ENCODE peak calls at places on chromosomes 11 and 22, in nine cellular contexts. D, F, P, U, Z, C, Q, M and A are unnamed samples.

GRCh38 chr11:116412118-116412889 is 360.5 kb downstream of the BUD13 start:
- DNase-seq in M (no peak), U (no peak), C (no peak), P (no peak), F (no peak), Q (no peak), Z (peak), D (no peak), A (no peak)

GRCh38 chr11:43547900-43548381 is 132.6 kb upstream of the HSD17B12 start:
- DNase-seq in M (no peak), P (no peak), F (no peak), D (no peak), Z (peak), C (no peak), U (no peak), Q (peak), A (no peak)

GRCh38 chr11:123413636-123414035 is 16.4 kb upstream of the GRAMD1B start:
- DNase-seq in M (no peak), D (no peak), P (no peak), F (peak), Q (no peak), U (no peak), Z (peak), C (no peak), A (no peak)

GRCh38 chr22:46934746-46935491 is 172.5 kb downstream of the TBC1D22A start:
- DNase-seq in U (no peak), Z (peak), F (peak), C (no peak), P (no peak), Q (no peak), D (no peak), M (peak), A (no peak)

GRCh38 chr11:3840870-3841425 is at the start of gene RHOG:
- DNase-seq in F (peak), U (no peak), M (peak), P (peak), C (no peak), Z (peak), D (peak), Q (peak), A (peak)

GRCh38 chr22:48959496-48959895 is 868.2 kb downstream of the BRD1 start:
- DNase-seq in P (no peak), F (no peak), C (no peak), Q (no peak), U (no peak), Z (no peak), D (no peak), M (no peak), A (peak)

GRCh38 chr11:2248242-2248641 is 22.1 kb downstream of the ASCL2 start:
- DNase-seq in Z (no peak), D (no peak), Q (no peak), F (no peak), U (no peak), M (no peak), C (no peak), P (no peak), A (no peak)

GRCh38 chr11:13679768-13680167 is 11.3 kb downstream of the FAR1 start:
- DNase-seq in D (no peak), Z (no peak), M (no peak), C (no peak), Q (no peak), P (no peak), F (no peak), U (no peak), A (no peak)

GRCh38 chr22:46432164-46433068 is 96.9 kb downstream of the TRMU start:
- DNase-seq in D (peak), M (peak), C (peak), F (no peak), Z (no peak), Q (no peak), U (no peak), P (no peak), A (no peak)

GRCh38 chr11:47325271-47326041 is 27.0 kb downstream of the MYBPC3 start:
- DNase-seq in Z (no peak), D (no peak), Q (no peak), F (no peak), P (no peak), C (no peak), M (no peak), U (no peak), A (no peak)

GRCh38 chr11:76610371-76610770 is 60.2 kb downstream of the LRRC32 start:
- DNase-seq in P (no peak), M (no peak), C (no peak), Q (no peak), U (no peak), D (no peak), Z (no peak), F (no peak), A (no peak)

GRCh38 chr22:29314537-29315285 is 786 bp downstream of the RASL10A start:
- DNase-seq in Z (no peak), C (no peak), D (no peak), Q (no peak), P (no peak), F (no peak), M (no peak), U (no peak), A (no peak)

GRCh38 chr11:114774599-114775365 is 96.5 kb downstream of the NXPE2 start:
- DNase-seq in F (peak), U (no peak), C (no peak), Z (peak), M (peak), Q (peak), D (no peak), P (no peak), A (peak)

GRCh38 chr22:26763633-26764295 is 106.4 kb downstream of the MIAT start:
- DNase-seq in C (no peak), P (no peak), Q (no peak), F (peak), Z (peak), D (no peak), U (no peak), M (no peak), A (no peak)

GRCh38 chr11:76721755-76722677 is 51.5 kb upstream of the LRRC32 start:
- DNase-seq in Q (peak), M (peak), U (peak), P (no peak), D (peak), C (peak), Z (peak), F (peak), A (peak)

GRCh38 chr11:62237499-62237898 is 4.5 kb upstream of the SCGB1D2 start:
- DNase-seq in M (no peak), P (no peak), F (no peak), Q (no peak), U (no peak), Z (no peak), D (no peak), C (no peak), A (no peak)

GRCh38 chr11:90434858-90435257 is 212.0 kb upstream of the CHORDC1 start:
- DNase-seq in U (no peak), Q (peak), P (no peak), F (no peak), C (no peak), Z (peak), M (peak), D (no peak), A (no peak)

GRCh38 chr11:86015699-86016098 is 53.2 kb downstream of the PICALM start:
- DNase-seq in F (no peak), Q (no peak), Z (no peak), U (no peak), D (no peak), P (no peak), M (no peak), C (no peak), A (no peak)

GRCh38 chr11:80350541-80350940 is 909.7 kb upstream of the TENM4 start:
- DNase-seq in U (no peak), F (no peak), M (no peak), Q (no peak), D (no peak), C (no peak), P (no peak), Z (no peak), A (no peak)

GRCh38 chr11:7353100-7353499 is 101.4 kb downstream of the SYT9 start:
- DNase-seq in M (peak), Q (peak), C (no peak), U (no peak), F (peak), D (no peak), Z (peak), P (no peak), A (no peak)

GRCh38 chr11:57283231-57283990 is 41.3 kb downstream of the TNKS1BP1 start:
- DNase-seq in D (no peak), U (no peak), Z (no peak), P (no peak), M (no peak), F (no peak), C (no peak), Q (no peak), A (no peak)

GRCh38 chr22:39343259-39344045 is 6.3 kb upstream of the SYNGR1 start:
- DNase-seq in U (peak), D (peak), C (peak), F (peak), Q (peak), M (peak), P (no peak), Z (peak), A (peak)

GRCh38 chr11:72735495-72736027 is 16.6 kb downstream of the ARAP1 start:
- DNase-seq in M (no peak), D (no peak), U (no peak), Z (peak), P (no peak), F (peak), C (no peak), Q (peak), A (no peak)

GRCh38 chr11:8809605-8810272 is 101.2 kb upstream of the AKIP1 start:
- DNase-seq in M (no peak), Z (no peak), P (no peak), D (no peak), C (no peak), F (no peak), Q (no peak), U (no peak), A (no peak)

GRCh38 chr11:23932485-23932898 is 564.4 kb upstream of the LUZP2 start:
- DNase-seq in F (peak), C (no peak), Q (no peak), M (no peak), U (no peak), D (no peak), P (no peak), Z (peak), A (no peak)

GRCh38 chr22:40593460-40594273 is 42.9 kb downstream of the MRTFA start:
- DNase-seq in M (peak), C (no peak), F (no peak), D (no peak), Q (no peak), Z (no peak), U (no peak), P (no peak), A (no peak)

GRCh38 chr11:1655168-1656060 is 25.8 kb downstream of the KRTAP5-5 start:
- DNase-seq in U (no peak), Z (no peak), Q (no peak), M (no peak), P (no peak), C (no peak), D (no peak), F (no peak), A (no peak)

GRCh38 chr22:25383892-25384291 is 164.5 kb downstream of the CRYBB2 start:
- DNase-seq in M (no peak), U (no peak), P (no peak), Q (no peak), F (no peak), D (no peak), Z (no peak), C (no peak), A (no peak)

GRCh38 chr11:11563193-11563592 is 58.6 kb downstream of the GALNT18 start:
- DNase-seq in U (no peak), Z (no peak), D (no peak), P (no peak), C (no peak), M (no peak), Q (no peak), F (no peak), A (no peak)

GRCh38 chr11:27274854-27275395 is 88.1 kb downstream of the CCDC34 start:
- DNase-seq in M (no peak), U (no peak), F (no peak), D (no peak), P (no peak), Q (no peak), C (no peak), Z (peak), A (no peak)

GRCh38 chr11:67240575-67241389 is 25.5 kb upstream of the GRK2 start:
- DNase-seq in U (peak), F (peak), D (peak), Z (peak), P (no peak), M (peak), C (peak), Q (no peak), A (no peak)

GRCh38 chr11:119538748-119539147 is 115.8 kb upstream of the THY1 start:
- DNase-seq in D (no peak), U (no peak), F (peak), Q (no peak), Z (no peak), M (no peak), C (no peak), P (no peak), A (no peak)